ENCODE peak calls at places on chromosomes 13 and 19, in five cellular contexts. T, Y, H, X and K are unnamed samples.
A peak's percentile ranks its signal among the peaks of the same experiment; 100 is the strongest.

GRCh38 chr13:48950507-48950886 is 25.2 kb upstream of the FNDC3A start:
- DNase-seq in T (no peak), Y (no peak), X (peak; percentile 23), H (no peak), K (no peak)

GRCh38 chr13:112583592-112584277 is 4.2 kb downstream of the TUBGCP3 start:
- DNase-seq in H (no peak), Y (no peak), X (no peak), T (no peak), K (no peak)

GRCh38 chr19:34967551-34967950 is 3.5 kb upstream of the ZNF792 start:
- DNase-seq in T (no peak), X (no peak), H (no peak), Y (no peak), K (no peak)

GRCh38 chr19:40238775-40239174 is 12.3 kb upstream of the CCNP start:
- DNase-seq in H (no peak), X (no peak), T (no peak), Y (no peak), K (no peak)

GRCh38 chr13:75079226-75079625 is 402.7 kb downstream of the TBC1D4 start:
- DNase-seq in T (no peak), H (no peak), Y (no peak), X (no peak), K (no peak)

GRCh38 chr19:711224-711623 is 2.5 kb downstream of the PALM start:
- DNase-seq in T (no peak), X (no peak), Y (no peak), H (no peak), K (no peak)

GRCh38 chr13:99034333-99035085 is 56.6 kb upstream of the DOCK9 start:
- DNase-seq in Y (no peak), T (no peak), H (no peak), X (no peak), K (no peak)

GRCh38 chr13:46348976-46349375 is 38.1 kb downstream of the RUBCNL start:
- DNase-seq in X (no peak), H (no peak), T (no peak), Y (no peak), K (no peak)

GRCh38 chr19:49818691-49819331 is 722 bp downstream of the MED25 start:
- DNase-seq in X (no peak), Y (no peak), T (no peak), H (peak; percentile 39), K (no peak)

GRCh38 chr19:3618811-3619630 is 7.6 kb downstream of the CACTIN start:
- DNase-seq in T (no peak), Y (no peak), H (no peak), X (no peak), K (no peak)

GRCh38 chr19:3620145-3620816 is 6.3 kb downstream of the CACTIN start:
- DNase-seq in T (no peak), X (no peak), Y (no peak), H (no peak), K (no peak)

GRCh38 chr19:3620817-3621547 is 5.6 kb downstream of the CACTIN start:
- DNase-seq in Y (no peak), H (no peak), X (no peak), T (no peak), K (no peak)

GRCh38 chr19:3618144-3618810 is 8.3 kb downstream of the CACTIN start:
- DNase-seq in X (no peak), T (no peak), H (peak; percentile 90), Y (peak; percentile 12), K (peak; percentile 80)

DNA sequence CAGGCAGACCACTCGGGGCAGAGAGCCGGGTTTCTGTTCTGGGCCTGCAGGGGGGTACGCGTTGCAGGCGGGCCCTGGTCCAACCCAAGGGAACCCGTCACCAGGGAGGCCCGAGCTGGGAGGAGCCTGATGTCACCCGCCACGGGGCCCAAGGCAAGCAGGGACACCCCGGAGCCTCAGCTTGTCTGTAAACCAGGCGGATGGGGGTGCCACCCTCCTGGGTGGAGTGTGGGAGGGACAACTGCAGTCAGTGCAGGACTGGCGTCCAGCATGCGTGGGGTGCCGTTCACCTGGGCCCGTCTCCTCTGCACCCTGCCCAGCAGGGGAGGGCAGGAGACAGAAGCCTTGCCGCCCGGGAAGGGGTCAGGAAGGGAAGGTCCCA is 7.0 kb downstream of the CACTIN start:
- DNase-seq in X (no peak), H (no peak), Y (no peak), T (no peak), K (no peak)
- TF ChIP-seq ATF2 in X (no peak), H (no peak), Y (no peak), T (no peak), K (no peak)

DNA sequence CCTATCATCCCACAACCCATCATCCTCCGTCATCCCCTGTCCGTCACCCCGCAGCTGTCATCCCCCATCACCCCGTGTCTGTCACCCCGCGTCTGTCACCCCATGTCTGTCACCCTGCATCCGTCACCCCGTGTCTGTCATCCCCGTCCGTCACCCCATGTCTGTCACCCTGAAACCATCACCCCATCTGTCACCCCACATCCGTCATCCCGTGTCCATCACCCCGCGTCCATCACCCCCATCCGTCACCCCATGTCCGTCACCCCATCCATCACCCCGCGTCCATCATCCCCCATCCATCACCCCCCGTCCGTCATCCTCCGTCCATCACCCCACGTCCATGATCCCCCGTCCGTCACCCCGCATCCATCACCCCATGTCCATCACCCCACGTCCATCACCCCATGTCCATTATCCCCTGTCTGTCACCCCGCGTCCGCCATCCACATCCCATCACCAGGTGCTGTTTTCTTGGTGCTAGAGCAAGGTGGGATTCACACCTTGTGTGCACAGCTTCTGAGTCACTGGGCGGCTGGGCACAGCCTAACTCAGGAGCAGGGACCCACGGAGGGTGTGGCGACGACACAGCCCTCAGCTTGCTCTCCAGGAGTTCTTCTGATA is 24.2 kb downstream of the RASA3 start:
- DNase-seq in T (no peak), H (no peak), Y (no peak), X (no peak), K (peak; percentile 7)
- TF ChIP-seq ATF2 in T (no peak), H (no peak), Y (no peak), X (no peak), K (no peak)

DNA sequence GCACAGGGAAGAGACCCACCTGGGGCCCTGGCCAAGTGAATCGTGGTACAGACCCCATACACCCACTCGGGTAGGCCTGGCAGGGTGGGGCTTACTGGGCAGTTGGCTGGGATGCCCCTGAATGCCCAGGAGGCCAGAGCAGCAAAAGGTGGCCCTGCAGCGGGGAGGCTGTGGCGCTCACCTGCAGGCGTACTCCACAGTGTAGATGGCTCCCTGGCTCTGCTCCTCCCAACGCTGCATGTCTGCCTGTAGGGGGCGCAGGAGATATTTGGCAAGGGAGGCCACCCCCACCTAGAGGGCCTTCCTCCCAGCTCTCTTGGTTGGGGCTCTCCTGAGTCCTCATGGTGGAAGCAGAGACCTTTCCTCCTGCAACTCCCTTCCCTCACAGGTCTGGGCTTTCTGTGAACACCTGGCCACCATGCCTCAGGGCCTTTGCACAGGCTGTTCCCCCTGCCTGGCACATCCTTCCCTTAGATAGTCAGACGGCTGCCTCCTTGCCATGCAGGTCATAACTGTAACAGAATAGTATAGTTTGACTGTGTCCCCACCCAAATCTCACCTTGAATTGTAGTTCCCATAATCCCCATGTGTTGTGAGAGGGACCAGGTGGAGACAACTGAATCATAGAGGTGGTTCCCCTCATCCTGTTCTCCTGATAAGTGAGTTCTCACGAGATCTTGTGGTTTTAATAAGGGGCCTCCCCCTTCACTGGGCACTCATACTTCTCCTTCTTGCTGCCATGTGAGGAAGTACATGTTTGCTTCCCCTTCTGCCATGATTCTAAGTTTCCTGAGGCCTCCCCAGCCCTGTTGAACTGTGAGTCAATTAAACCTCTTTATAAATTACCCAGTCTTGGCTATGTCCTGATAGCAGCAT is 5.9 kb downstream of the BORCS8 start:
- DNase-seq in H (peak; percentile 78), T (peak; percentile 61), X (peak; percentile 68), Y (no peak), K (peak; percentile 89)
- TF ChIP-seq ATF2 in H (no peak), T (no peak), X (no peak), Y (no peak), K (no peak)

GRCh38 chr19:53812335-53812734 is 11.8 kb downstream of the NLRP12 start:
- DNase-seq in X (no peak), H (no peak), Y (no peak), T (no peak), K (peak; percentile 48)
- TF ChIP-seq ATF2 in X (no peak), H (no peak), Y (no peak), T (no peak), K (no peak)

GRCh38 chr13:107069107-107069776 is 501.3 kb upstream of the ARGLU1 start:
- DNase-seq in X (no peak), Y (no peak), T (no peak), H (no peak), K (no peak)
- TF ChIP-seq ATF2 in X (no peak), Y (no peak), T (no peak), H (no peak), K (no peak)

DNA sequence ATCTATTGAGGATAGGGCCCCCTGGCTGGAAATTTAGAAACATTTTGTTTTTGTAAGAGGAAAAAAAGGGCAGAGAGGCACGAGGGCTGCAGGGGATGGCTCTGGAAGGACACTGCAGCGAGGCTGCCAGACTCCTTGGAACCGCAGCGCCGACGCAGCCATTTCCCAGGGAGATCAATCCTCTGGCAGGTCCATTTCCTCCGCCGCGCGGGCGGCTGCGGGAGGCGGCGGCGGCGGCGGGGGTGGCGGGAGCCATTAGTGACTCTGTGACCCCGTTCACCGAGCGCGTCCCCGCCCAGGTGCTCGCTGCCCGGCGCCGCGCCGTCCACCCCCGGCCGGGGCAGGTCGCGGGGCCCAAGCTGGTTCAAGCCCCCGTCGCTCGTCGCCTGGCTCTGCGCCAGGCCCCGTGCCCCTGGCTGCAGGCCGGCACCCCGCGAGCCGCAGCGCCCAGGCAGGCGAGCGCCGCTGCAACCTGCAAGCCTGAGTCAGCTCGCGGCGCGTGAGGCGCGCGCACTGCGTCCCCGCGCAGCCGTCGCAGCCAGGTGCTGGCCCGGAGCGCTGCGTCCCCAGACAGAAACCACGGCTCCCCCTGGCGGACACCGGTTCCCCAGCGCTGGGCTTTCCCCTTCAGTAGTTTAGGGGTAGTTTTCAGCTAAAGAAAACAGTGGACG is 192.6 kb downstream of the KATNAL1 start:
- DNase-seq in H (peak; percentile 80), T (peak; percentile 80), X (peak; percentile 63), Y (no peak), K (peak; percentile 96)
- TF ChIP-seq ATF2 in H (no peak), T (no peak), X (no peak), Y (no peak), K (no peak)

DNA sequence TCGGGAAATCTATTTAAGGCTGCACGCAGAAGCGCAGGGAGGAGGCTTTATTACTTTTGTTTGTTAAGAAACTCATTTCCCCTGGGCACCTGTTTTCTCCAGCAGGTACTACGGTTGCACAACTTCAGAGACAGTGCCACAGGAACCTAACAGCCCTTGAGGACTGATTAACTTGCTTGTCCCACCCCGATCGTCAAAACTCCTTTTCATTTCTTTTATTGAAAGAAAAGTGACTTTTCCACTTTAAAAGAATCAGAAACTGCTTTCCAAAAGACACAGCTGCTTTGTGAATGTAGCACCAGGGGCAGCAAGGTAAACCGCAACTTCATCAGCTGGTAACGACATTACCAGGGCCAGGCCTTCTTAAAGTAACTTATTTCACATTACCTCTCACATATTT is 1.5 kb downstream of the ANKRD10 start:
- DNase-seq in Y (no peak), H (no peak), X (peak; percentile 28), T (no peak), K (no peak)
- TF ChIP-seq ATF2 in Y (no peak), H (no peak), X (no peak), T (no peak), K (no peak)